ENCODE peak calls at places on chromosomes 13 and 19, in seven cellular contexts. One of them, this sample, is unnamed. For H3K4me1, the result is how much of the 10 kb centered on the place peaks cover.

GRCh38 chr19:16309653-16310052 is 15.0 kb upstream of the KLF2 start:
- DNase-seq in CD4-positive, CD25-positive, alpha-beta regulatory T cell: no peak
- DNase-seq in Karpas-422: no peak
- DNase-seq in K562: no peak
- DNase-seq in left lung: no peak
- DNase-seq in cardiac muscle cell: no peak
- DNase-seq in A549: no peak
- DNase-seq in this sample: no peak

GRCh38 chr13:25743426-25743825 is 308.4 kb downstream of the SHISA2 start:
- DNase-seq in left lung: no peak
- DNase-seq in K562: no peak
- DNase-seq in cardiac muscle cell: no peak
- DNase-seq in Karpas-422: no peak
- DNase-seq in A549: no peak
- DNase-seq in CD4-positive, CD25-positive, alpha-beta regulatory T cell: no peak
- DNase-seq in this sample: no peak

GRCh38 chr13:106522898-106523525 is 12.4 kb downstream of the EFNB2 start:
- DNase-seq in cardiac muscle cell: no peak
- DNase-seq in A549: no peak
- DNase-seq in K562: no peak
- DNase-seq in Karpas-422: no peak
- DNase-seq in CD4-positive, CD25-positive, alpha-beta regulatory T cell: no peak
- DNase-seq in left lung: no peak
- DNase-seq in this sample: no peak

GRCh38 chr19:40284501-40285352 is at the start of gene AKT2:
- DNase-seq in CD4-positive, CD25-positive, alpha-beta regulatory T cell: peak
- DNase-seq in left lung: no peak
- DNase-seq in A549: peak
- DNase-seq in cardiac muscle cell: peak
- DNase-seq in K562: peak
- DNase-seq in Karpas-422: peak
- DNase-seq in this sample: peak

GRCh38 chr19:50198431-50199253 is 4.8 kb upstream of the MYH14 start:
- DNase-seq in CD4-positive, CD25-positive, alpha-beta regulatory T cell: no peak
- DNase-seq in A549: no peak
- DNase-seq in K562: no peak
- DNase-seq in cardiac muscle cell: no peak
- DNase-seq in left lung: no peak
- DNase-seq in Karpas-422: no peak
- DNase-seq in this sample: no peak

GRCh38 chr19:46714523-46715106 is 2.3 kb downstream of the PRKD2 start:
- DNase-seq in Karpas-422: peak
- DNase-seq in left lung: peak
- DNase-seq in A549: no peak
- DNase-seq in CD4-positive, CD25-positive, alpha-beta regulatory T cell: peak
- DNase-seq in K562: no peak
- DNase-seq in cardiac muscle cell: no peak
- DNase-seq in this sample: no peak

GRCh38 chr19:1247747-1248453 is 483 bp upstream of the MIDN start:
- DNase-seq in K562: no peak
- DNase-seq in CD4-positive, CD25-positive, alpha-beta regulatory T cell: peak
- DNase-seq in Karpas-422: peak
- DNase-seq in A549: no peak
- DNase-seq in cardiac muscle cell: peak
- DNase-seq in left lung: peak
- DNase-seq in this sample: peak

GRCh38 chr13:101417043-101417406 is 717 bp upstream of the NALCN start:
- DNase-seq in Karpas-422: no peak
- DNase-seq in K562: no peak
- DNase-seq in CD4-positive, CD25-positive, alpha-beta regulatory T cell: no peak
- DNase-seq in cardiac muscle cell: peak
- DNase-seq in A549: peak
- DNase-seq in left lung: no peak
- DNase-seq in this sample: no peak

GRCh38 chr19:10618846-10619245 is 6.5 kb upstream of the SLC44A2 start:
- DNase-seq in left lung: no peak
- DNase-seq in CD4-positive, CD25-positive, alpha-beta regulatory T cell: no peak
- DNase-seq in cardiac muscle cell: no peak
- DNase-seq in K562: no peak
- DNase-seq in Karpas-422: no peak
- DNase-seq in A549: no peak
- DNase-seq in this sample: no peak

GRCh38 chr19:10617409-10618121 is 7.8 kb upstream of the SLC44A2 start:
- DNase-seq in CD4-positive, CD25-positive, alpha-beta regulatory T cell: no peak
- DNase-seq in A549: no peak
- DNase-seq in Karpas-422: no peak
- DNase-seq in cardiac muscle cell: peak
- DNase-seq in left lung: no peak
- DNase-seq in K562: peak
- DNase-seq in this sample: peak

GRCh38 chr19:10612515-10613119 is 12.7 kb upstream of the SLC44A2 start:
- DNase-seq in CD4-positive, CD25-positive, alpha-beta regulatory T cell: no peak
- DNase-seq in left lung: peak
- DNase-seq in A549: no peak
- DNase-seq in cardiac muscle cell: no peak
- DNase-seq in K562: no peak
- DNase-seq in Karpas-422: no peak
- DNase-seq in this sample: no peak

GRCh38 chr19:10611907-10612306 is 13.4 kb upstream of the SLC44A2 start:
- DNase-seq in K562: no peak
- DNase-seq in left lung: no peak
- DNase-seq in cardiac muscle cell: no peak
- DNase-seq in A549: no peak
- DNase-seq in CD4-positive, CD25-positive, alpha-beta regulatory T cell: no peak
- DNase-seq in Karpas-422: no peak
- DNase-seq in this sample: no peak

GRCh38 chr19:10615429-10616023 is 9.8 kb upstream of the SLC44A2 start:
- DNase-seq in left lung: no peak
- DNase-seq in K562: no peak
- DNase-seq in cardiac muscle cell: no peak
- DNase-seq in A549: no peak
- DNase-seq in CD4-positive, CD25-positive, alpha-beta regulatory T cell: no peak
- DNase-seq in Karpas-422: no peak
- DNase-seq in this sample: no peak
- H3K4me1 ChIP-seq in left lung: half or more
- H3K4me1 ChIP-seq in K562: under half
- H3K4me1 ChIP-seq in cardiac muscle cell: under half
- H3K4me1 ChIP-seq in A549: under half
- H3K4me1 ChIP-seq in CD4-positive, CD25-positive, alpha-beta regulatory T cell: under half
- H3K4me1 ChIP-seq in Karpas-422: under half
- H3K4me1 ChIP-seq in this sample: under half

DNA sequence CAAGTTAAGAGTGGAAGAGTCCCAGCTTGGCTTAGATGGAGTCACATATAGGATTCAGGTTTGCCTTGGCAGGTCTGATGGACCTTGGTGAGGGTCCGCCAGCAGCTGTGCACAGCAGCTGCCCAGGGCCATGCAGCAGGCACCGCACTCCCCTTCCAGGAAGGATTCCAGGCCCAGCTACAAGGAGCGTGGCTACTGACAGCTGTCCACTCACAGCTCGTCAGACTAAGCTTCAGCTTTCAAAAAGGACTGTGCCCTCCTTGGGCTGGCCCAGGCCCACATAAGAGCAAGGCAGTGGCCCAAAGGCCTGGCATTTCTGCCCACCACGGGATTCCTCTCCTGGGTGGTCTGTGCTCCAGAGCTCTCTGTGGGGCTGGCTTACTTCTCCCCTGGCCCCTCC is 68.4 kb downstream of the ALOX5AP start:
- DNase-seq in CD4-positive, CD25-positive, alpha-beta regulatory T cell: no peak
- DNase-seq in Karpas-422: peak
- DNase-seq in K562: no peak
- DNase-seq in cardiac muscle cell: no peak
- DNase-seq in A549: no peak
- DNase-seq in left lung: no peak
- DNase-seq in this sample: no peak
- H3K27ac ChIP-seq in CD4-positive, CD25-positive, alpha-beta regulatory T cell: no peak
- H3K27ac ChIP-seq in Karpas-422: no peak
- H3K27ac ChIP-seq in K562: no peak
- H3K27ac ChIP-seq in cardiac muscle cell: no peak
- H3K27ac ChIP-seq in A549: no peak
- H3K27ac ChIP-seq in left lung: no peak
- H3K27ac ChIP-seq in this sample: no peak

DNA sequence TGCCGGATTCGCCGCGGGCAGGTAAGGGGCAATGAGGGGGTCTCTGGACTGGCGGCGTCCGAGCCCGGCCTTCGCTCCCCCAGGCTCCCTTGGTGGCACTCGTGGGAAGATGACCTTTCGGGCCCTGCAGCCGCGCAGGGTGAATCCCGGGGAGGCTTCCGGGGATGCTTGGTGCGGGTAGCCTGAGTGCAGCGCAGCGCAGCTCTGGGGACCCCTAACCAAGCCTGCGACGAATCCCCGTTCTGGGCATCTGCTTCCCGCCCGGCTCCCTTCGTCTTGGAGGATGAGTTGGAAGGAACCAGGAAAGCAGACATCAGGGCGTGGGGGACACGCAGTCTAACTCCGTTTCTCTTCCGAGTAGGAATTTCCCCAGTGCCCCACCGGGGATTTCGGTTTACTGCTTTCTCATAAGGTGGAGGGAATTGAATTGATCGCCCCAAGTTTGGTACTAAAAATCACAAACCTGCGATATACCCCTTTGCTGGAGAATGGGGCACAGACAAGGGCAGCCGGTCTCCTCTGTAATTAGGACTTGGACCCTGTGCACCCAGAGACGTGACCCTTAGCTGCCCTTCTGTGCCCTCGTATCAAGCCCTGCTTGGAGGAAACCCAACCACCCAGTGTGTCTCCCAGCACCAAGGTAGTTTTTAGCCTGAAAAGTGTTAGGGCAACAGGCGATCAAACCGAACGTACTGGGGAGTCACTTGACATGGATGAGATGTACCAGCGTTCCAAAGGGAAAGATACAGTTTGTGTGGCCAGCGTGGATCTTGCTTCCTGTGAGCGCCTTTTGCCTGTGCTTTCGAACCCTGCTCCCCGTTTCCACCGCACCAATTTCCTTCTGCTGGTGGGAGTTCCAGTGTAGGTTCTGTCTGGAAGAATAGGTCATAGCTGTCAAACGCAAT is 1.0 kb downstream of the GPC5 start:
- DNase-seq in Karpas-422: no peak
- DNase-seq in cardiac muscle cell: no peak
- DNase-seq in K562: no peak
- DNase-seq in left lung: no peak
- DNase-seq in CD4-positive, CD25-positive, alpha-beta regulatory T cell: peak
- DNase-seq in A549: no peak
- DNase-seq in this sample: no peak
- H3K4me3 ChIP-seq in Karpas-422: peak
- H3K4me3 ChIP-seq in cardiac muscle cell: peak
- H3K4me3 ChIP-seq in K562: no peak
- H3K4me3 ChIP-seq in left lung: peak
- H3K4me3 ChIP-seq in CD4-positive, CD25-positive, alpha-beta regulatory T cell: no peak
- H3K4me3 ChIP-seq in A549: peak
- H3K4me3 ChIP-seq in this sample: no peak

GRCh38 chr19:6276447-6276846 is 3.3 kb downstream of the MLLT1 start:
- DNase-seq in Karpas-422: no peak
- DNase-seq in A549: no peak
- DNase-seq in left lung: no peak
- DNase-seq in cardiac muscle cell: peak
- DNase-seq in CD4-positive, CD25-positive, alpha-beta regulatory T cell: no peak
- DNase-seq in K562: peak
- DNase-seq in this sample: no peak
- H3K4me1 ChIP-seq in Karpas-422: under half
- H3K4me1 ChIP-seq in A549: under half
- H3K4me1 ChIP-seq in left lung: half or more
- H3K4me1 ChIP-seq in cardiac muscle cell: half or more
- H3K4me1 ChIP-seq in CD4-positive, CD25-positive, alpha-beta regulatory T cell: under half
- H3K4me1 ChIP-seq in K562: half or more
- H3K4me1 ChIP-seq in this sample: half or more

DNA sequence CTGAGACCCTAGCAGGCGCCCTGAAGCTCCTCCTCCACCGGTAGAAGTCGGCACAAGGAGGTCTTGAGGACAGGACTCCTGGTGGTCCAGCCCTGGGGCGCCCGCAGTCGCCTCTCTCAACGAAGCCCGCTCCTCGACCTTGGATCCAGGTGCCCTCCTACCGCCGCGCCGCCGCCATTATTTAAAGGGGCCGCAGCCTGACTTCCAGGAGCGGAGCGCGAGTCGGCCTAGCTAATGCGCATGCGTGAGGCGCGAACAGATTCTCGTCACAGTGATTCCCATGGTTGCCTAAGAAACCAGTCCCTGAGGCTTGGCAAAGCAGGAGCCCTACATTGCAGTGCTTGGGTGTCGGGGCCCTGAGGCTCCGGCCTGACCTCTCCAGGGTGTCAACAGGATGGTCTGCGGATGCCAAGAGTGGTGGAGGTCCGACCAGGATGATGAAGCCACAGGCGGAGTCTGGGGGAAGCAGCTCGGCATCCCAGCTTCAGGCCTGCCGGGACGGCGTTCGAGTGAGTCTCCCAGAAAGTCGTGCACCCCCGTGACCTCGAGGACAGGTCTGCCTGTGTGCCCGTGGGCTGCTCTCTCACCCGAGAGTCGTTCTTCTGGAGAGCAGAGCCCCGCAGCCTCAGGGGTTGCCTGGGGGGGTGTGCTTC is 66.0 kb upstream of the ZNF420 start:
- DNase-seq in A549: no peak
- DNase-seq in Karpas-422: no peak
- DNase-seq in CD4-positive, CD25-positive, alpha-beta regulatory T cell: no peak
- DNase-seq in K562: no peak
- DNase-seq in left lung: no peak
- DNase-seq in cardiac muscle cell: no peak
- DNase-seq in this sample: no peak
- H3K27ac ChIP-seq in A549: no peak
- H3K27ac ChIP-seq in Karpas-422: no peak
- H3K27ac ChIP-seq in CD4-positive, CD25-positive, alpha-beta regulatory T cell: no peak
- H3K27ac ChIP-seq in K562: no peak
- H3K27ac ChIP-seq in left lung: no peak
- H3K27ac ChIP-seq in cardiac muscle cell: no peak
- H3K27ac ChIP-seq in this sample: no peak